ENCODE peak calls at places on chromosomes 3 and 15, in five cellular contexts. One of them, this sample, is unnamed.

GRCh38 chr3:155080692-155081091 is 573 bp downstream of the MME start:
- DNase-seq in nephron progenitor cell: no peak
- DNase-seq in GM12865: no peak
- DNase-seq in CD8-positive, alpha-beta T cell: no peak
- DNase-seq in NB4: no peak
- DNase-seq in this sample: no peak

GRCh38 chr3:81105761-81106160 is 655.7 kb downstream of the GBE1 start:
- DNase-seq in GM12865: no peak
- DNase-seq in nephron progenitor cell: no peak
- DNase-seq in CD8-positive, alpha-beta T cell: no peak
- DNase-seq in NB4: no peak
- DNase-seq in this sample: no peak

GRCh38 chr3:55488398-55489055 is 1.4 kb upstream of the WNT5A start:
- DNase-seq in GM12865: peak; percentile 76
- DNase-seq in CD8-positive, alpha-beta T cell: no peak
- DNase-seq in nephron progenitor cell: peak; percentile 77
- DNase-seq in NB4: no peak
- DNase-seq in this sample: peak; percentile 52

GRCh38 chr3:40304352-40304751 is 5.2 kb upstream of the EIF1B start:
- DNase-seq in NB4: no peak
- DNase-seq in nephron progenitor cell: no peak
- DNase-seq in GM12865: peak; percentile 56
- DNase-seq in CD8-positive, alpha-beta T cell: no peak
- DNase-seq in this sample: no peak

GRCh38 chr3:58234516-58234931 is 3.1 kb upstream of the ABHD6 start:
- DNase-seq in nephron progenitor cell: no peak
- DNase-seq in CD8-positive, alpha-beta T cell: no peak
- DNase-seq in GM12865: no peak
- DNase-seq in NB4: peak; percentile 14
- DNase-seq in this sample: no peak

GRCh38 chr15:61545763-61546162 is 316.7 kb upstream of the RORA start:
- DNase-seq in CD8-positive, alpha-beta T cell: no peak
- DNase-seq in NB4: no peak
- DNase-seq in GM12865: no peak
- DNase-seq in nephron progenitor cell: no peak
- DNase-seq in this sample: no peak

GRCh38 chr15:73994912-73995622 is 551 bp downstream of the PML start:
- DNase-seq in CD8-positive, alpha-beta T cell: peak; percentile 16
- DNase-seq in nephron progenitor cell: no peak
- DNase-seq in NB4: peak; percentile 81
- DNase-seq in GM12865: no peak
- DNase-seq in this sample: no peak

GRCh38 chr3:159928071-159928491 is 60.6 kb upstream of the IL12A start:
- DNase-seq in GM12865: no peak
- DNase-seq in nephron progenitor cell: no peak
- DNase-seq in CD8-positive, alpha-beta T cell: no peak
- DNase-seq in NB4: no peak
- DNase-seq in this sample: no peak

GRCh38 chr15:40471105-40471777 is 457 bp downstream of the CHST14 start:
- DNase-seq in GM12865: peak; percentile 64
- DNase-seq in NB4: peak; percentile 85
- DNase-seq in nephron progenitor cell: no peak
- DNase-seq in CD8-positive, alpha-beta T cell: no peak
- DNase-seq in this sample: peak; percentile 59

GRCh38 chr3:179401561-179401960 is 49.7 kb downstream of the GNB4 start:
- DNase-seq in nephron progenitor cell: no peak
- DNase-seq in GM12865: no peak
- DNase-seq in CD8-positive, alpha-beta T cell: no peak
- DNase-seq in NB4: no peak
- DNase-seq in this sample: no peak